ENCODE peak calls at places on chromosomes 2 and 18, in five cellular contexts. H, G, B, R and N are unnamed samples.

GRCh38 chr2:19073522-19073921 is 284.9 kb downstream of the OSR1 start:
- DNase-seq in R (no peak), H (peak), B (no peak), G (no peak), N (no peak)

GRCh38 chr2:37000273-37000780 is 34.0 kb upstream of the STRN start:
- DNase-seq in B (no peak), H (no peak), R (no peak), G (no peak), N (no peak)

GRCh38 chr18:3593381-3593903 is 143.5 kb downstream of the TGIF1 start:
- DNase-seq in R (peak), H (no peak), G (no peak), B (no peak), N (no peak)

GRCh38 chr18:58392336-58393000 is 236.4 kb downstream of the ALPK2 start:
- DNase-seq in B (no peak), G (no peak), R (no peak), H (no peak), N (no peak)

GRCh38 chr2:99543247-99543646 is 53.4 kb upstream of the REV1 start:
- DNase-seq in R (no peak), B (no peak), H (no peak), G (no peak), N (no peak)

GRCh38 chr2:156907806-156908205 is 349.7 kb upstream of the GALNT5 start:
- DNase-seq in R (no peak), B (no peak), G (no peak), H (no peak), N (no peak)

GRCh38 chr2:188473306-188473705 is 181.6 kb downstream of the GULP1 start:
- DNase-seq in H (no peak), R (no peak), G (no peak), B (no peak), N (no peak)

GRCh38 chr2:191352536-191352935 is 107.3 kb downstream of the MYO1B start:
- DNase-seq in H (no peak), B (no peak), G (no peak), R (no peak), N (no peak)

GRCh38 chr2:191950132-191950885 is 103.4 kb upstream of the CAVIN2 start:
- DNase-seq in B (no peak), G (no peak), R (no peak), H (no peak), N (no peak)

GRCh38 chr2:204265701-204266310 is 279.5 kb upstream of the PARD3B start:
- DNase-seq in G (no peak), H (no peak), B (no peak), R (no peak), N (no peak)

GRCh38 chr2:204261776-204262175 is 283.5 kb upstream of the PARD3B start:
- DNase-seq in B (no peak), G (no peak), R (no peak), H (no peak), N (no peak)

GRCh38 chr2:204268458-204268857 is 276.8 kb upstream of the PARD3B start:
- DNase-seq in B (no peak), R (no peak), H (no peak), G (no peak), N (no peak)

GRCh38 chr2:204264068-204264693 is 281.1 kb upstream of the PARD3B start:
- DNase-seq in G (no peak), H (no peak), R (no peak), B (no peak), N (no peak)

GRCh38 chr2:204264746-204265145 is 280.5 kb upstream of the PARD3B start:
- DNase-seq in B (no peak), R (no peak), G (no peak), H (no peak), N (no peak)
- H3K4me3 ChIP-seq in B (no peak), R (no peak), G (no peak), H (no peak), N (no peak)

GRCh38 chr2:213237251-213237650 is 47.0 kb upstream of the SPAG16 start:
- DNase-seq in B (no peak), R (no peak), G (no peak), H (no peak), N (no peak)

GRCh38 chr2:213235741-213236140 is 48.5 kb upstream of the SPAG16 start:
- DNase-seq in H (no peak), B (no peak), G (no peak), R (no peak), N (no peak)

GRCh38 chr2:213241817-213242216 is 42.4 kb upstream of the SPAG16 start:
- DNase-seq in G (no peak), B (no peak), H (no peak), R (no peak), N (no peak)

GRCh38 chr2:213237787-213238186 is 46.5 kb upstream of the SPAG16 start:
- DNase-seq in H (no peak), R (no peak), B (no peak), G (no peak), N (no peak)

GRCh38 chr2:213238753-213239591 is 45.3 kb upstream of the SPAG16 start:
- DNase-seq in G (no peak), B (no peak), H (no peak), R (no peak), N (peak)
- H3K4me3 ChIP-seq in G (no peak), B (no peak), H (no peak), R (no peak), N (peak)

GRCh38 chr18:70295192-70295522 is 6.3 kb downstream of the SOCS6 start:
- DNase-seq in H (no peak), R (no peak), B (no peak), G (no peak), N (no peak)

GRCh38 chr18:70296289-70296688 is 7.4 kb downstream of the SOCS6 start:
- DNase-seq in R (no peak), H (no peak), B (no peak), G (no peak), N (no peak)

GRCh38 chr18:70294471-70295191 is 5.8 kb downstream of the SOCS6 start:
- DNase-seq in G (no peak), H (no peak), B (no peak), R (no peak), N (no peak)

GRCh38 chr18:70295633-70296188 is 6.9 kb downstream of the SOCS6 start:
- DNase-seq in G (no peak), B (no peak), R (no peak), H (no peak), N (no peak)

GRCh38 chr18:70296781-70297180 is 7.9 kb downstream of the SOCS6 start:
- DNase-seq in R (no peak), H (no peak), G (no peak), B (no peak), N (no peak)
- H3K4me3 ChIP-seq in R (no peak), H (no peak), G (no peak), B (no peak), N (no peak)

GRCh38 chr2:9741110-9741509 is 102.2 kb upstream of the TAF1B start:
- DNase-seq in G (no peak), B (no peak), R (no peak), H (no peak), N (no peak)

GRCh38 chr2:9738718-9739496 is 104.4 kb upstream of the TAF1B start:
- DNase-seq in H (no peak), R (no peak), G (peak), B (no peak), N (no peak)

GRCh38 chr2:9738062-9738717 is 105.1 kb upstream of the TAF1B start:
- DNase-seq in B (no peak), G (no peak), H (no peak), R (no peak), N (no peak)

GRCh38 chr2:9740382-9741040 is 102.8 kb upstream of the TAF1B start:
- DNase-seq in H (no peak), R (no peak), G (no peak), B (no peak), N (no peak)

GRCh38 chr2:9739508-9739907 is 103.8 kb upstream of the TAF1B start:
- DNase-seq in H (peak), R (peak), B (no peak), G (peak), N (no peak)
- H3K4me3 ChIP-seq in H (peak), R (peak), B (peak), G (peak), N (no peak)

GRCh38 chr18:12282436-12283039 is 25.5 kb upstream of the TUBB6 start:
- DNase-seq in H (no peak), R (no peak), G (no peak), B (no peak), N (no peak)
- H3K4me3 ChIP-seq in H (no peak), R (no peak), G (no peak), B (no peak), N (no peak)

GRCh38 chr2:195434346-195434745 is 222.7 kb upstream of the SLC39A10 start:
- DNase-seq in G (no peak), R (no peak), B (no peak), H (no peak), N (no peak)

GRCh38 chr2:195442458-195443175 is 214.4 kb upstream of the SLC39A10 start:
- DNase-seq in R (no peak), H (no peak), B (no peak), G (no peak), N (no peak)

DNA sequence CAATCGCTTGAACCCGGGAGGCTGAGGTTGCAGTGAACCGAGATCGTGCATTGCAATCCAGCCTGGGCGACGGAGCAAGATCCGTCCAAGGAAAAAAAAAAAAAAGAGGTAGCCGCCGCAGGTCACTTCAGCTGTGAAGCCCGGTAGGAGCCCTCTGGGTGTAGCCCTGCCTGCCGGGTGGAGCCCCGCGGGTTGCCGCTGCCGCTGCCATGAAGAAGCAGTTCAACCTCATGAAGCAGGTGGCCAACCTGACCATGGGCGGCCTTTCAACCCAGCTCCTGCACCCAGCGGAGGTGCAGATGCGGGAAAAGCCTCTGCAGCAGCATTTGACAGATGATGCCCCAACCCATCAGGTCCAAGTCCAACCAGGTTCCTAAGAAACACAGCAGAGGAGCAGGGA is 219.5 kb upstream of the SLC39A10 start:
- DNase-seq in G (no peak), R (no peak), B (no peak), H (no peak), N (no peak)
- H3K4me3 ChIP-seq in G (no peak), R (no peak), B (no peak), H (no peak), N (no peak)

GRCh38 chr2:47654790-47655562 is 128.0 kb upstream of the MSH6 start:
- DNase-seq in B (no peak), G (no peak), H (no peak), R (no peak), N (no peak)

GRCh38 chr2:47653036-47653435 is 129.9 kb upstream of the MSH6 start:
- DNase-seq in R (no peak), G (no peak), B (no peak), H (no peak), N (no peak)

GRCh38 chr2:47652041-47652713 is 130.8 kb upstream of the MSH6 start:
- DNase-seq in R (no peak), G (no peak), B (no peak), H (no peak), N (peak)

GRCh38 chr2:47655563-47655880 is 127.4 kb upstream of the MSH6 start:
- DNase-seq in H (no peak), R (no peak), G (no peak), B (no peak), N (no peak)

DNA sequence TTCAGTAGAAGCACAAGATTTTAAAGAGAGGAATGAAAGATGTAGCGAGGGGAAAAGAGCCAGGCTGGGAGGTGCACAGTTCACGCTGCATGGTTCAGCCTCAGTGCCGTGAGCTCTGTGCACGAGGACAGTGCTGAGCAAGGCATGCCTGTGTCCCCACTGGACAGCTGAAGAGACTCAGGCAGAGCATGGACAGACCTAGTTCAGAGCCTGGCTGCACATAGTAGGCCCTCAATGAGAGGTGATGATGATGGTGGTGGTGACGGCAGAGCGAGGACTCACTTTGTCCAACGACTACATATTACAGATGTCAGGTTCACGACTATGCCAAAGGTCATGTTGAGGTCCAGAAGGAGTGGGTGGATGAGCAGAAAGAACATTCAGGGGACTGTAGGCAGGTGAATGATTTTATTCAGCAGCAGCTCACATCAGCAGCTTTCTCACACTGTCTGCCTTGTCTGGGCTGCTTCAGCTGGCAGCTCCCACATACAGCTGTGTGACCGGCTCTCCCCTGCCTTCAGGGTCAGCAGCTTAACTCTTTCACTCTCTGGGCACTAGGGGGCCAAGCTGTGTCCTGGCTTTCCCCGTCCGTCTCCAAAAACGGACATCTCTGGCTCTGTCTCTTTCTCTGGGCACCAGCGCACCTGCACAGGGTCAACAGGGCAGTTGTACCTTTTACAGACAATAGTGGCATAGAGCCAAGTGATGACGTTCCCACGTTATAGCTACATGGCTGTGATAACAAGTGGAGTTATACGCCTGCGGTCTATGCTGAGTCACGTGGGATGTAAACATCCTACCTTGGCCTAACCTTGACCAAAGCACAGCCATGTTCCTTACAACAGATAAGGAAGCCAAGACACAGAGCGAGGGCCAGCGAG is 128.8 kb upstream of the MSH6 start:
- DNase-seq in B (no peak), R (no peak), H (no peak), G (peak), N (no peak)
- H3K4me3 ChIP-seq in B (no peak), R (no peak), H (no peak), G (no peak), N (no peak)